ENCODE peak calls at places on chromosomes 3 and 15, in six cellular contexts. One of them, this sample, is unnamed.

GRCh38 chr3:133301731-133302130 is 98.1 kb upstream of the BFSP2 start:
- DNase-seq in RKO: no peak
- DNase-seq in HTR-8/SVneo: no peak
- DNase-seq in iris pigment epithelial cell: peak
- DNase-seq in activated naive CD8-positive, alpha-beta T cell treated with anti-CD3 and anti-CD28 coated beads, Interleukin-2, amount 50 U/mL, for 24 hours: no peak
- DNase-seq in transverse colon: no peak
- DNase-seq in this sample: no peak

GRCh38 chr3:39141211-39141995 is 12.0 kb downstream of the CSRNP1 start:
- DNase-seq in RKO: no peak
- DNase-seq in HTR-8/SVneo: no peak
- DNase-seq in iris pigment epithelial cell: peak
- DNase-seq in activated naive CD8-positive, alpha-beta T cell treated with anti-CD3 and anti-CD28 coated beads, Interleukin-2, amount 50 U/mL, for 24 hours: no peak
- DNase-seq in transverse colon: peak
- DNase-seq in this sample: no peak

GRCh38 chr3:127630811-127631714 is 2.1 kb downstream of the PODXL2 start:
- DNase-seq in RKO: no peak
- DNase-seq in HTR-8/SVneo: no peak
- DNase-seq in iris pigment epithelial cell: no peak
- DNase-seq in activated naive CD8-positive, alpha-beta T cell treated with anti-CD3 and anti-CD28 coated beads, Interleukin-2, amount 50 U/mL, for 24 hours: no peak
- DNase-seq in transverse colon: no peak
- DNase-seq in this sample: no peak

GRCh38 chr3:44077267-44077666 is 164.4 kb upstream of the TOPAZ1 start:
- DNase-seq in RKO: no peak
- DNase-seq in HTR-8/SVneo: no peak
- DNase-seq in iris pigment epithelial cell: peak
- DNase-seq in activated naive CD8-positive, alpha-beta T cell treated with anti-CD3 and anti-CD28 coated beads, Interleukin-2, amount 50 U/mL, for 24 hours: no peak
- DNase-seq in transverse colon: no peak
- DNase-seq in this sample: peak

GRCh38 chr15:88652456-88653199 is 13.8 kb downstream of the ISG20 start:
- DNase-seq in RKO: no peak
- DNase-seq in HTR-8/SVneo: no peak
- DNase-seq in iris pigment epithelial cell: no peak
- DNase-seq in activated naive CD8-positive, alpha-beta T cell treated with anti-CD3 and anti-CD28 coated beads, Interleukin-2, amount 50 U/mL, for 24 hours: no peak
- DNase-seq in transverse colon: no peak
- DNase-seq in this sample: no peak

GRCh38 chr3:128051459-128051836 is 789 bp upstream of the SEC61A1 start:
- DNase-seq in RKO: peak
- DNase-seq in HTR-8/SVneo: peak
- DNase-seq in iris pigment epithelial cell: no peak
- DNase-seq in activated naive CD8-positive, alpha-beta T cell treated with anti-CD3 and anti-CD28 coated beads, Interleukin-2, amount 50 U/mL, for 24 hours: no peak
- DNase-seq in transverse colon: no peak
- DNase-seq in this sample: peak

GRCh38 chr3:38027466-38028465 is 1.7 kb downstream of the PLCD1 start:
- DNase-seq in RKO: no peak
- DNase-seq in HTR-8/SVneo: no peak
- DNase-seq in iris pigment epithelial cell: no peak
- DNase-seq in activated naive CD8-positive, alpha-beta T cell treated with anti-CD3 and anti-CD28 coated beads, Interleukin-2, amount 50 U/mL, for 24 hours: no peak
- DNase-seq in transverse colon: peak
- DNase-seq in this sample: no peak

GRCh38 chr15:41968738-41969137 is 3.6 kb downstream of the EHD4 start:
- DNase-seq in RKO: no peak
- DNase-seq in HTR-8/SVneo: no peak
- DNase-seq in iris pigment epithelial cell: no peak
- DNase-seq in activated naive CD8-positive, alpha-beta T cell treated with anti-CD3 and anti-CD28 coated beads, Interleukin-2, amount 50 U/mL, for 24 hours: no peak
- DNase-seq in transverse colon: no peak
- DNase-seq in this sample: no peak

GRCh38 chr15:64600794-64601193 is 140.4 kb downstream of the ZNF609 start:
- DNase-seq in RKO: no peak
- DNase-seq in HTR-8/SVneo: no peak
- DNase-seq in iris pigment epithelial cell: no peak
- DNase-seq in activated naive CD8-positive, alpha-beta T cell treated with anti-CD3 and anti-CD28 coated beads, Interleukin-2, amount 50 U/mL, for 24 hours: no peak
- DNase-seq in transverse colon: no peak
- DNase-seq in this sample: no peak

GRCh38 chr3:189834462-189834861 is 203.3 kb downstream of the TP63 start:
- DNase-seq in RKO: no peak
- DNase-seq in HTR-8/SVneo: no peak
- DNase-seq in iris pigment epithelial cell: no peak
- DNase-seq in activated naive CD8-positive, alpha-beta T cell treated with anti-CD3 and anti-CD28 coated beads, Interleukin-2, amount 50 U/mL, for 24 hours: no peak
- DNase-seq in transverse colon: no peak
- DNase-seq in this sample: no peak

GRCh38 chr3:183489455-183490210 is 61.2 kb upstream of the MCF2L2 start:
- DNase-seq in RKO: no peak
- DNase-seq in HTR-8/SVneo: no peak
- DNase-seq in iris pigment epithelial cell: peak
- DNase-seq in activated naive CD8-positive, alpha-beta T cell treated with anti-CD3 and anti-CD28 coated beads, Interleukin-2, amount 50 U/mL, for 24 hours: no peak
- DNase-seq in transverse colon: no peak
- DNase-seq in this sample: no peak

GRCh38 chr3:171101982-171102610 is 75.6 kb upstream of the SLC2A2 start:
- DNase-seq in RKO: peak
- DNase-seq in HTR-8/SVneo: no peak
- DNase-seq in iris pigment epithelial cell: peak
- DNase-seq in activated naive CD8-positive, alpha-beta T cell treated with anti-CD3 and anti-CD28 coated beads, Interleukin-2, amount 50 U/mL, for 24 hours: no peak
- DNase-seq in transverse colon: no peak
- DNase-seq in this sample: peak

GRCh38 chr3:124882749-124883148 is 4.4 kb downstream of the ITGB5 start:
- DNase-seq in RKO: no peak
- DNase-seq in HTR-8/SVneo: no peak
- DNase-seq in iris pigment epithelial cell: peak
- DNase-seq in activated naive CD8-positive, alpha-beta T cell treated with anti-CD3 and anti-CD28 coated beads, Interleukin-2, amount 50 U/mL, for 24 hours: no peak
- DNase-seq in transverse colon: no peak
- DNase-seq in this sample: peak

GRCh38 chr3:113212155-113212844 is 943 bp downstream of the BOC start:
- DNase-seq in RKO: no peak
- DNase-seq in HTR-8/SVneo: peak
- DNase-seq in iris pigment epithelial cell: peak
- DNase-seq in activated naive CD8-positive, alpha-beta T cell treated with anti-CD3 and anti-CD28 coated beads, Interleukin-2, amount 50 U/mL, for 24 hours: peak
- DNase-seq in transverse colon: no peak
- DNase-seq in this sample: peak

GRCh38 chr3:43345877-43346276 is 59.5 kb downstream of the SNRK start:
- DNase-seq in RKO: no peak
- DNase-seq in HTR-8/SVneo: no peak
- DNase-seq in iris pigment epithelial cell: peak
- DNase-seq in activated naive CD8-positive, alpha-beta T cell treated with anti-CD3 and anti-CD28 coated beads, Interleukin-2, amount 50 U/mL, for 24 hours: no peak
- DNase-seq in transverse colon: no peak
- DNase-seq in this sample: no peak

GRCh38 chr15:66161575-66162118 is 91.9 kb downstream of the MEGF11 start:
- DNase-seq in RKO: no peak
- DNase-seq in HTR-8/SVneo: no peak
- DNase-seq in iris pigment epithelial cell: no peak
- DNase-seq in activated naive CD8-positive, alpha-beta T cell treated with anti-CD3 and anti-CD28 coated beads, Interleukin-2, amount 50 U/mL, for 24 hours: no peak
- DNase-seq in transverse colon: no peak
- DNase-seq in this sample: no peak

GRCh38 chr3:39124876-39125836 is 17.7 kb downstream of the TTC21A start:
- DNase-seq in RKO: no peak
- DNase-seq in HTR-8/SVneo: peak
- DNase-seq in iris pigment epithelial cell: peak
- DNase-seq in activated naive CD8-positive, alpha-beta T cell treated with anti-CD3 and anti-CD28 coated beads, Interleukin-2, amount 50 U/mL, for 24 hours: no peak
- DNase-seq in transverse colon: peak
- DNase-seq in this sample: no peak

GRCh38 chr3:48999085-48999858 is 7.9 kb upstream of the WDR6 start:
- DNase-seq in RKO: no peak
- DNase-seq in HTR-8/SVneo: no peak
- DNase-seq in iris pigment epithelial cell: no peak
- DNase-seq in activated naive CD8-positive, alpha-beta T cell treated with anti-CD3 and anti-CD28 coated beads, Interleukin-2, amount 50 U/mL, for 24 hours: no peak
- DNase-seq in transverse colon: no peak
- DNase-seq in this sample: no peak